ENCODE peak calls at places on chromosomes 12 and 14, in six cellular contexts. V is ascending aorta, O is GM12864, W is AG04450, H is HCT116, I is esophagus squamous epithelium. R is an unnamed sample.

GRCh38 chr12:102535306-102535705 is 54.9 kb upstream of the IGF1 start:
- DNase-seq in I (no peak), O (no peak), V (no peak), H (no peak), W (no peak), R (no peak)

GRCh38 chr14:94175403-94176146 is 1.5 kb downstream of the PPP4R4 start:
- DNase-seq in W (no peak), H (no peak), I (no peak), O (no peak), V (no peak), R (no peak)

GRCh38 chr12:76820888-76821482 is 57.1 kb downstream of the ZDHHC17 start:
- DNase-seq in O (no peak), V (no peak), W (peak), I (no peak), H (peak), R (no peak)

GRCh38 chr12:93778306-93778705 is 101.1 kb downstream of the CRADD start:
- DNase-seq in O (no peak), H (no peak), W (peak), V (peak), I (no peak), R (no peak)

GRCh38 chr12:76020731-76021672 is 10.6 kb downstream of the PHLDA1 start:
- DNase-seq in O (no peak), I (no peak), H (peak), W (peak), V (no peak), R (peak)

GRCh38 chr12:2833327-2833726 is 1.5 kb downstream of the NRIP2 start:
- DNase-seq in I (no peak), H (no peak), W (no peak), O (no peak), V (no peak), R (no peak)

GRCh38 chr14:38705220-38705619 is 397.8 kb downstream of the SEC23A start:
- DNase-seq in V (no peak), H (no peak), O (no peak), W (no peak), I (no peak), R (no peak)

GRCh38 chr12:27966870-27967269 is 5.7 kb downstream of the PTHLH start:
- DNase-seq in I (no peak), O (no peak), W (peak), V (no peak), H (peak), R (peak)

GRCh38 chr12:5694759-5695409 is 250.2 kb downstream of the ANO2 start:
- DNase-seq in I (no peak), H (peak), O (no peak), V (no peak), W (no peak), R (no peak)

GRCh38 chr14:56002876-56003625 is 115.2 kb upstream of the PELI2 start:
- DNase-seq in H (no peak), W (no peak), V (no peak), O (no peak), I (no peak), R (no peak)

GRCh38 chr12:129863938-129864337 is 39.9 kb downstream of the TMEM132D start:
- DNase-seq in W (no peak), O (no peak), V (no peak), I (no peak), H (no peak), R (no peak)

GRCh38 chr12:74145328-74145727 is 392.3 kb upstream of the ATXN7L3B start:
- DNase-seq in I (no peak), H (no peak), W (no peak), V (no peak), O (no peak), R (no peak)

GRCh38 chr12:19739195-19739776 is 300.0 kb downstream of the AEBP2 start:
- DNase-seq in O (peak), V (no peak), W (peak), H (peak), I (no peak), R (peak)

GRCh38 chr12:50842637-50843493 is at the start of gene TMPRSS12:
- DNase-seq in V (no peak), O (no peak), I (no peak), H (no peak), W (no peak), R (no peak)

GRCh38 chr14:33781267-33781666 is 169.6 kb downstream of the EGLN3 start:
- DNase-seq in V (no peak), O (no peak), I (no peak), H (no peak), W (no peak), R (no peak)

GRCh38 chr14:55794655-55795583 is 214.9 kb downstream of the KTN1 start:
- DNase-seq in I (no peak), W (no peak), H (no peak), O (no peak), V (no peak), R (no peak)

GRCh38 chr12:67220065-67220464 is 49.1 kb upstream of the CAND1 start:
- DNase-seq in V (no peak), I (no peak), H (peak), W (no peak), O (no peak), R (peak)
- TF ChIP-seq CTCF in V (no peak), I (peak), H (peak), W (no peak), O (peak), R (peak)

GRCh38 chr14:61103541-61104339 is 122.7 kb downstream of the SLC38A6 start:
- DNase-seq in W (peak), O (peak), V (peak), I (no peak), H (peak), R (peak)
- H3K4me3 ChIP-seq in W (no peak), O (no peak), V (peak), I (no peak), H (peak), R (peak)

GRCh38 chr12:52798671-52799497 is 3.0 kb upstream of the KRT3 start:
- DNase-seq in V (no peak), O (no peak), W (no peak), I (no peak), H (peak), R (no peak)

GRCh38 chr12:52801773-52802172 is 5.9 kb upstream of the KRT3 start:
- DNase-seq in H (no peak), O (no peak), W (no peak), I (no peak), V (no peak), R (no peak)

GRCh38 chr12:52800259-52800917 is 4.5 kb upstream of the KRT3 start:
- DNase-seq in I (no peak), W (no peak), V (no peak), O (no peak), H (no peak), R (no peak)

GRCh38 chr12:52798003-52798670 is 2.2 kb upstream of the KRT3 start:
- DNase-seq in H (no peak), I (no peak), V (no peak), W (no peak), O (no peak), R (no peak)

DNA sequence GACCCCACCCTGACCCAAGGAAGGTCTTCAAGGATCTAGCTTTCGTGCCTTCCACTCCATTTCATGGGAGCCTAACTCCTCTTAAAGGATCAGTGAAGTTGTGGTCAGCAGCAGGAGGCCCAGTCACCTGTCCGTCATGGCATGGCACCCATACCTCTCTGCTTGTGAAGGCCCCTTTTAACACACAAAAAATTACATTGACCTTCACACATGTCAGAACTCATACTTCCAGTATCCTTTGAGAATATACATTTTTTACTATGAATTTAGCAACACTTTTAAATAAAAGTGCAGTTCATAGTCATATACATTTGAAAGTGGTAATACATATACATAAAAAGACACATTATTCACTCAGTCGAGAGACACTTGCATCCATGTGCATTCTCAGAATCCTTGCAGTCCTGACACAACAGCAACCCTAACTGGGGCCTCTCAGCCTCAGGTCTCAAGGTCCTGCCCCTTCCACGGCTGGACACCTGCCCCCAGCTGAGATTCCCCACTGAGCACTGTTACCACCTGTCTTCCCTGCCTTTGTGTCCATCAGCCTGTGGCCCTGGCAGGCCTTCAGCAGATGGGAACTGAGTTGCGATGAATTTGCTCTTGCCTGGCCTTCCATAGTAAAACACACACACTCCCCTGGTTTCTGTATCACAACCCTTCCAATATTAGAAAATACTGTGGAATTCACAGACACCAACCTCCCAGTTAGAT is 3.7 kb upstream of the KRT3 start:
- DNase-seq in V (no peak), I (no peak), O (no peak), H (no peak), W (no peak), R (no peak)
- TF ChIP-seq CTCF in V (no peak), I (no peak), O (no peak), H (no peak), W (no peak), R (no peak)

DNA sequence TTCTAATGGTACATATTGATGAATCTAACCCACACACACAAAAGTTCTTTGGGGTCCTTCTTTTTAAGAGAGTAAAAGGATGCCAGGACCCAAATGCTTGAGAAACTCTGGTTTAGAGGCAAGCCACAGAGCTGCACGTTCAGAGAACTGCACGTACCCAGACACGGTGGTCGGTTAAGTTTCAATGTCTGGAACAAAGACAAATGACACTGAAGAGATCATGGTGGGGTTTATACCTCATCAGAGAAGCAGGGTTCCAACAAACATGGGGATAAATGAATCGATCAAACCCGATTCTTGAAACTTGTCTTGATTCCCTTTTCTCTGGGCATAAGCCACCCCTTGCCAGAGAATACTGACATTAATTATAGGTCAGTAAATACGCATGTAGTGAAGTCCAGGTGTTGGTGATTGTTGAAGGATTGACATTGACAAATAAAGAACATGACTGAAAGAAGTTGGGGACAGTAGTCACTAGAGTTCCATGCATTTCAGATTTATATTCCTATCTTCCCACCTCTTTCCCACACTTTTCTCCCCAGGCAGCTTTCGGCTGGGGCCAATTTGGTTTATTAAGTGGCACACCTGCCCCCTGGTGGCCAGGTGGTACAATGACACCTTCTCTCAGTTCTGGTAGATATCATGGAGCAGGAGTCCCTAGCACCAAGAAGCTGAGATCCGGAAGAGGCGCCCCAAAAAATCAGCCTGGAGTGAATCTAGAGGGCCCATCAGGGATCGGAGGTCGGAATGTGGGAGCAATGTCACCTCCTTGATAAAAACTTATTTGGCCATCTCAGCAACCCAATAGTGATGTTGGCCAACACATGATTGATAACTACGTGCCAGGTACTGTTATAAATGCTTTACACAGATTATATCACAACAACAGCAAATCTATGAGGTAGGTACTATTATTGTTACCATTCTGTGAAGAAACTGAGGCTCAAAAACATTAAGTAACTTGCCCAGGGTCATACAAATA is 17.8 kb upstream of the HDAC7 start:
- DNase-seq in W (no peak), O (no peak), H (peak), I (no peak), V (peak), R (peak)
- H3K4me3 ChIP-seq in W (no peak), O (no peak), H (no peak), I (no peak), V (no peak), R (no peak)

R was measured in GM12865.